ENCODE peak calls at places on chromosomes 11 and 22, in five cellular contexts. F, Y, W, T and O are unnamed samples.

GRCh38 chr11:118911880-118912741 is 13.6 kb downstream of the BCL9L start:
- DNase-seq in F (peak), Y (peak), W (peak), T (peak), O (peak)

GRCh38 chr11:71301046-71301857 is 48.9 kb upstream of the SHANK2 start:
- DNase-seq in F (no peak), Y (no peak), W (no peak), T (no peak), O (no peak)

GRCh38 chr11:13233173-13233572 is 44.4 kb upstream of the BMAL1 start:
- DNase-seq in F (no peak), Y (no peak), W (no peak), T (no peak), O (no peak)

GRCh38 chr11:15158351-15159015 is 43.8 kb downstream of the INSC start:
- DNase-seq in F (peak), Y (no peak), W (no peak), T (no peak), O (no peak)

GRCh38 chr11:124150684-124151083 is 32.5 kb upstream of the OR10D3 start:
- DNase-seq in F (no peak), Y (no peak), W (no peak), T (no peak), O (no peak)

GRCh38 chr22:47287516-47287915 is 525.1 kb downstream of the TBC1D22A start:
- DNase-seq in F (no peak), Y (no peak), W (no peak), T (no peak), O (no peak)

GRCh38 chr11:1827095-1827797 is 7.5 kb upstream of the SYT8 start:
- DNase-seq in F (peak), Y (peak), W (no peak), T (no peak), O (peak)

GRCh38 chr11:4576880-4577279 is 4.7 kb upstream of the OR52I2 start:
- DNase-seq in F (no peak), Y (no peak), W (no peak), T (no peak), O (no peak)

GRCh38 chr11:225734-226453 is 10.2 kb downstream of the SIRT3 start:
- DNase-seq in F (no peak), Y (no peak), W (peak), T (no peak), O (no peak)

GRCh38 chr11:30326114-30326783 is 3.3 kb downstream of the ARL14EP start:
- DNase-seq in F (peak), Y (no peak), W (no peak), T (no peak), O (no peak)

GRCh38 chr11:61267437-61267841 is 26.5 kb downstream of the PGA5 start:
- DNase-seq in F (no peak), Y (no peak), W (no peak), T (no peak), O (peak)

GRCh38 chr11:61626580-61627380 is 45.9 kb upstream of the SYT7 start:
- DNase-seq in F (peak), Y (peak), W (no peak), T (peak), O (peak)

GRCh38 chr11:35615911-35616900 is 2.1 kb upstream of the FJX1 start:
- DNase-seq in F (peak), Y (peak), W (peak), T (no peak), O (peak)